ENCODE peak calls at places on chromosomes 7 and 10, in eight cellular contexts. H is colonic mucosa, F is HFF-Myc, C is heart right ventricle, Y is retinal pigment epithelial cell, M is prostate gland, E is HCT116, U is astrocyte of the spinal cord. O is an unnamed sample.

GRCh38 chr10:60789340-60789739 is 11.1 kb downstream of the CDK1 start:
- DNase-seq in H (no peak), Y (no peak), C (no peak), E (no peak), M (no peak), F (no peak), U (no peak), O (no peak)

GRCh38 chr10:110008518-110009339 is 945 bp downstream of the ADD3 start:
- DNase-seq in C (peak), H (peak), U (no peak), Y (no peak), E (no peak), M (peak), F (no peak), O (no peak)

GRCh38 chr7:25069900-25070443 is 55.1 kb downstream of the CYCS start:
- DNase-seq in Y (no peak), F (peak), H (peak), U (peak), E (peak), C (peak), M (peak), O (peak)

GRCh38 chr10:75111367-75111905 is at the start of gene SAMD8:
- DNase-seq in C (peak), Y (peak), H (peak), U (peak), E (peak), M (peak), F (peak), O (no peak)

GRCh38 chr7:73976761-73977625 is 51.0 kb upstream of the ELN start:
- DNase-seq in M (no peak), C (no peak), Y (no peak), F (no peak), U (no peak), E (no peak), H (peak), O (no peak)

GRCh38 chr7:127943541-127944521 is 87.4 kb downstream of the LRRC4 start:
- DNase-seq in C (peak), E (no peak), H (no peak), F (no peak), Y (peak), M (no peak), U (peak), O (no peak)

GRCh38 chr10:63069318-63069717 is 63.8 kb upstream of the NRBF2 start:
- DNase-seq in H (no peak), U (no peak), F (no peak), Y (no peak), C (no peak), M (no peak), E (no peak), O (no peak)

GRCh38 chr7:46752881-46753366 is 829.0 kb downstream of the TNS3 start:
- DNase-seq in M (no peak), F (no peak), E (peak), C (no peak), H (no peak), Y (no peak), U (peak), O (no peak)

GRCh38 chr10:2122431-2123124 is 385.3 kb upstream of the ADARB2 start:
- DNase-seq in E (no peak), H (no peak), Y (no peak), F (no peak), M (no peak), C (no peak), U (peak), O (no peak)

DNA sequence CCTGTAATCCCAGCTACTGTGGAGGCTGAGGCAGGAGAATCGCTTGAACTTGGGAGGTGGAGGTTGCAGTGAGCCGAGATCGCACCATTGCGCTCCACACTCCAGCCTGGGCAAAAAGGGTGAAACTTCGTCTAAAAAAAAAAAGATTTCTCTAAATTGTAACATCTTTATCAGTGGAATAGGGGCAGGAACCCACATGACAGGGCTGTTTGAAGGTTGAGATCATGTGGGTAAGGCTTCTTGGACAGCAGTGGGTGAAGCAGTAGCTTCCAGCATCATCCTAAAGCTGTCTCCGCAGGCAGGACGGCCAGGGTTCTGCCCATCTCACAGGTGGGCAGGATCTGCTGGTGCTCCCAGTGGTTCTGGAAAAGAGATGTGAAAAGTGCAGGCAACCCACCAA is 37.9 kb upstream of the SEPHS1 start:
- DNase-seq in U (no peak), M (no peak), C (no peak), F (no peak), Y (no peak), H (no peak), E (no peak), O (no peak)
- TF ChIP-seq CTCF in U (no peak), M (no peak), C (no peak), F (no peak), Y (no peak), H (no peak), E (no peak), O (no peak)

GRCh38 chr10:126458453-126458852 is 70.2 kb upstream of the ADAM12 start:
- DNase-seq in U (peak), C (no peak), Y (peak), H (no peak), F (no peak), E (no peak), M (no peak), O (no peak)

GRCh38 chr10:126454045-126454751 is 65.9 kb upstream of the ADAM12 start:
- DNase-seq in Y (no peak), U (no peak), E (no peak), M (no peak), C (no peak), F (no peak), H (no peak), O (no peak)

GRCh38 chr10:126455766-126456425 is 67.6 kb upstream of the ADAM12 start:
- DNase-seq in F (no peak), U (no peak), E (no peak), Y (no peak), C (no peak), H (no peak), M (peak), O (no peak)

GRCh38 chr10:126456632-126457031 is 68.4 kb upstream of the ADAM12 start:
- DNase-seq in H (no peak), U (no peak), F (no peak), Y (no peak), C (no peak), M (no peak), E (no peak), O (no peak)

DNA sequence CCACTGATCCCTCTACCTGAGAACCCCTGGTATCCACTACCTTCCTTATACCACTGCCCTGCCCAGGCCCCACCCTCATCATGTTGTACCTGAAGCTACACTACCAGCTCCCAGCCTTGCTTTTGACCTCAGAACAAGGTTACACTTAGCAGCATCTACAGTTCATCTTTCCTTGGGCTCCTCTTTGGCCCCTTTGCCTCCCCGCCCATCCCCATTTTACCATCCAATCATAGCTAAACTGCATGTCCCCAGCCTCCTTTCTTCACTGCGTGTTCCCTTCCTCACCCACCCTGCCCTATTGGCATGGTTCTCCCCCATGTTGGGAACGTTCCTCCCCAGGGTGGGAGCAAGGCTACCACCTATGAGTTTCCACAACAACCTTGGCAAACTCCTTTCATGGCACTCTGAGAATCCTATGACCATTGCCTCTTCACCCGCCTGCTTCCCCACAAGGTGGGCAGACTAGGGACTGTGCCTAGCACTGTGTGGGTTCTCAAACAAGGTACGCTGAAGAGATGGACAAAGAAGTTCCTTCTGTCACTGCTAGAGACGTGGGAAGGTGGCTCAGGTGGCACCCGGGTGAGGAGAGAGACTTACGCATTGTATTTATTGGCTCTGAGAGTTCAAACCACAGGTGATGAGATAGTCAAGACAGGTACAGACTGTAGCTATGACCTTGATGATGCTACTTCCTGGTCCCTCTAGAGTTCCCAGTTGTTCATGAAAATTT is 66.9 kb upstream of the ADAM12 start:
- DNase-seq in H (no peak), U (no peak), C (no peak), E (no peak), M (no peak), F (no peak), Y (no peak), O (no peak)
- H3K4me3 ChIP-seq in H (no peak), U (no peak), C (no peak), E (no peak), M (no peak), F (no peak), Y (no peak), O (no peak)

GRCh38 chr10:76248781-76249180 is 817.4 kb downstream of the LRMDA start:
- DNase-seq in C (no peak), H (no peak), F (no peak), E (no peak), M (no peak), Y (no peak), U (no peak), O (no peak)

GRCh38 chr10:76252733-76253132 is 821.3 kb downstream of the LRMDA start:
- DNase-seq in Y (no peak), U (no peak), C (no peak), E (no peak), M (no peak), F (no peak), H (no peak), O (no peak)

GRCh38 chr10:76255241-76255640 is 823.8 kb downstream of the LRMDA start:
- DNase-seq in U (no peak), E (no peak), Y (no peak), C (no peak), H (no peak), M (no peak), F (no peak), O (no peak)

GRCh38 chr10:76257816-76258215 is 826.4 kb downstream of the LRMDA start:
- DNase-seq in C (no peak), M (no peak), U (no peak), E (no peak), H (no peak), F (no peak), Y (no peak), O (no peak)

GRCh38 chr10:76251773-76252617 is 820.6 kb downstream of the LRMDA start:
- DNase-seq in H (peak), E (no peak), U (peak), M (peak), F (peak), Y (no peak), C (no peak), O (no peak)
- TF ChIP-seq CTCF in H (no peak), E (no peak), U (no peak), M (no peak), F (no peak), Y (no peak), C (no peak), O (no peak)

GRCh38 chr7:140639366-140640053 is 1.1 kb downstream of the DENND2A start:
- DNase-seq in F (no peak), Y (no peak), U (peak), H (no peak), C (peak), E (no peak), M (no peak), O (no peak)

GRCh38 chr7:140640060-140640611 is 477 bp downstream of the DENND2A start:
- DNase-seq in U (peak), F (no peak), H (no peak), Y (no peak), C (peak), M (no peak), E (no peak), O (no peak)

GRCh38 chr7:140643416-140643815 is 2.8 kb upstream of the DENND2A start:
- DNase-seq in F (no peak), C (no peak), M (no peak), Y (no peak), H (no peak), E (no peak), U (no peak), O (no peak)

GRCh38 chr7:140640727-140641531 is at the start of gene DENND2A:
- DNase-seq in E (no peak), M (peak), H (peak), U (peak), C (peak), Y (no peak), F (no peak), O (no peak)

DNA sequence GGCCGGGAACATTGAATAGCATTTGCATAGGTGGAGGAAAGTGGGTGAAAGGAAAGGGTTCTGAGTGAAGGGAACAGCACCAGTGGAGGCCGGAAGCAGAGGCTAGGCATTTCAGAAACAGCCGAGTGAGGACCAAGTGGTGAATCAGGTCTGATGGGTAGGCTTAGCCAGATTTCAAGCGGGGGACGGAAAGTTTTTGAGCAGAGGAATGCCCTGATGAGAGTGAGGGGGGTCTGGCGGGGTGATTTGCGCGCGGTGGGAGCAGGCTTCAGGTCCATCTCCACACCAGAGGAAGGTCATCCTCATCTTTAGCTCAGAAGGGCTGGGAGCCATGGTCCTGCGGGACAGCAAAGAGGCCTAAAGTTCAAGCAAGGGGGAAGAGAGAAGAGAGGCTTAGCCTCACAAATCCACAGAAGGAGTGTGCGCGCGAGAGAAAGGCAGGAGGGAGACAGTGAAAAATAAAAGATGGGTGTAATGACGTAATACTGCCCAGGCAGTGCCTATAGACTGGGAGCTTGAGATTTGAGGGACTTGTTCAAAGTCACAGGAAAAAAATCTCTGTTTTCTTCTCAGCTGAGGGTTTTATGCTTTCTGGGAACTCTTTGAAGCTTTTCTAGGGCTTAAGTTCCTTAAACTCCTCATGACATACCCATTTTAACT is 1.0 kb upstream of the DENND2A start:
- DNase-seq in E (no peak), C (no peak), U (no peak), F (no peak), H (no peak), M (no peak), Y (no peak), O (no peak)
- H3K4me3 ChIP-seq in E (no peak), C (peak), U (peak), F (peak), H (no peak), M (peak), Y (peak), O (no peak)

GRCh38 chr7:130961128-130961601 is 227.2 kb upstream of the KLF14 start:
- DNase-seq in E (peak), Y (no peak), H (no peak), U (peak), M (no peak), C (no peak), F (no peak), O (no peak)

GRCh38 chr7:130960208-130960988 is 226.4 kb upstream of the KLF14 start:
- DNase-seq in U (peak), F (peak), M (no peak), H (no peak), E (peak), Y (peak), C (no peak), O (no peak)

GRCh38 chr7:130958846-130959245 is 224.8 kb upstream of the KLF14 start:
- DNase-seq in F (no peak), M (no peak), E (no peak), H (no peak), U (no peak), Y (no peak), C (no peak), O (no peak)

GRCh38 chr7:130957722-130958360 is 223.8 kb upstream of the KLF14 start:
- DNase-seq in Y (no peak), H (no peak), E (no peak), U (no peak), M (no peak), F (no peak), C (no peak), O (no peak)

GRCh38 chr7:130959743-130960207 is 225.8 kb upstream of the KLF14 start:
- DNase-seq in M (no peak), F (peak), E (peak), C (no peak), H (no peak), U (peak), Y (no peak), O (no peak)
- TF ChIP-seq CTCF in M (no peak), F (peak), E (peak), C (peak), H (no peak), U (peak), Y (peak), O (peak)

GRCh38 chr10:131556897-131557500 is 245.5 kb upstream of the TCERG1L start:
- DNase-seq in U (no peak), M (no peak), F (no peak), Y (no peak), C (no peak), H (no peak), E (no peak), O (peak)
- H3K4me3 ChIP-seq in U (no peak), M (no peak), F (no peak), Y (no peak), C (no peak), H (no peak), E (no peak), O (no peak)

GRCh38 chr7:48009257-48009656 is 19.6 kb downstream of the SUN3 start:
- DNase-seq in F (no peak), C (no peak), U (no peak), E (no peak), H (no peak), M (no peak), Y (no peak), O (no peak)
- TF ChIP-seq CTCF in F (no peak), C (no peak), U (no peak), E (no peak), H (no peak), M (no peak), Y (no peak), O (no peak)